ENCODE peak calls at places on chromosomes 1 and 21, in eight cellular contexts. H is heart right ventricle, R is esophagus squamous epithelium, C is cardiac fibroblast, F is MM.1S, S is LNCaP clone FGC, V is heart left ventricle, N is cardiac muscle cell. Z is an unnamed sample.

GRCh38 chr1:66265796-66266195 is 268.2 kb upstream of the SGIP1 start:
- DNase-seq in H (no peak), R (no peak), C (no peak), F (no peak), S (no peak), V (no peak), N (no peak), Z (no peak)

GRCh38 chr1:84077476-84078107 is 66.5 kb upstream of the PRKACB start:
- DNase-seq in H (peak; percentile 60), R (no peak), C (peak; percentile 80), F (peak; percentile 61), S (peak; percentile 23), V (peak; percentile 87), N (peak; percentile 84), Z (peak; percentile 60)

GRCh38 chr1:84759756-84760155 is 69.5 kb upstream of the SSX2IP start:
- DNase-seq in H (no peak), R (no peak), C (no peak), F (no peak), S (no peak), V (no peak), N (no peak), Z (no peak)

GRCh38 chr1:48356901-48357300 is 115.1 kb downstream of the SPATA6 start:
- DNase-seq in H (no peak), R (no peak), C (peak; percentile 12), F (no peak), S (no peak), V (no peak), N (peak; percentile 6), Z (no peak)

GRCh38 chr1:157960773-157961172 is 32.7 kb upstream of the KIRREL1 start:
- DNase-seq in H (no peak), R (no peak), C (no peak), F (no peak), S (no peak), V (no peak), N (no peak), Z (no peak)

GRCh38 chr1:232655041-232655745 is 25.3 kb upstream of the SIPA1L2 start:
- DNase-seq in H (no peak), R (no peak), C (no peak), F (peak; percentile 96), S (no peak), V (no peak), N (no peak), Z (no peak)

GRCh38 chr1:168613689-168614655 is 37.6 kb downstream of the XCL1 start:
- DNase-seq in H (peak; percentile 54), R (no peak), C (peak; percentile 30), F (no peak), S (no peak), V (peak; percentile 67), N (no peak), Z (no peak)

GRCh38 chr21:38660333-38661295 is 145.1 kb upstream of the ETS2 start:
- DNase-seq in H (peak; percentile 23), R (no peak), C (no peak), F (no peak), S (no peak), V (no peak), N (peak; percentile 11), Z (no peak)

GRCh38 chr1:204946640-204947039 is 76.0 kb downstream of the NFASC start:
- DNase-seq in H (no peak), R (no peak), C (no peak), F (no peak), S (no peak), V (no peak), N (no peak), Z (no peak)

GRCh38 chr1:54583307-54583686 is 35.3 kb downstream of the ACOT11 start:
- DNase-seq in H (no peak), R (no peak), C (no peak), F (no peak), S (no peak), V (no peak), N (no peak), Z (no peak)

GRCh38 chr1:228304766-228305395 is 97.0 kb downstream of the OBSCN start:
- DNase-seq in H (no peak), R (no peak), C (no peak), F (no peak), S (no peak), V (peak; percentile 33), N (no peak), Z (no peak)

GRCh38 chr21:43692949-43693348 is 26.0 kb upstream of the PDXK start:
- DNase-seq in H (no peak), R (no peak), C (no peak), F (no peak), S (no peak), V (no peak), N (no peak), Z (no peak)

GRCh38 chr1:119101563-119101962 is 38.9 kb downstream of the WARS2 start:
- DNase-seq in H (no peak), R (no peak), C (peak; percentile 93), F (no peak), S (peak; percentile 44), V (no peak), N (peak; percentile 97), Z (no peak)

GRCh38 chr1:85975770-85976386 is 180.7 kb downstream of the COL24A1 start:
- DNase-seq in H (no peak), R (no peak), C (no peak), F (no peak), S (no peak), V (no peak), N (no peak), Z (no peak)

GRCh38 chr21:41009398-41010177 is 158.4 kb upstream of the BACE2 start:
- DNase-seq in H (no peak), R (no peak), C (no peak), F (no peak), S (no peak), V (no peak), N (no peak), Z (no peak)

GRCh38 chr1:100565533-100565932 is 27.6 kb downstream of the GPR88 start:
- DNase-seq in H (no peak), R (no peak), C (no peak), F (no peak), S (no peak), V (no peak), N (no peak), Z (no peak)
- H3K4me3 ChIP-seq in H (no peak overlapping the region), R (no peak overlapping the region), C (no peak overlapping the region), F (no peak overlapping the region), S (no peak overlapping the region), V (no peak overlapping the region), N (no peak overlapping the region), Z (no peak overlapping the region)

GRCh38 chr1:9281071-9281827 is 11.4 kb upstream of the SPSB1 start:
- DNase-seq in H (no peak), R (no peak), C (peak; percentile 35), F (peak; percentile 85), S (no peak), V (peak; percentile 44), N (peak; percentile 52), Z (no peak)

GRCh38 chr1:9278585-9279153 is 14.0 kb upstream of the SPSB1 start:
- DNase-seq in H (no peak), R (no peak), C (no peak), F (no peak), S (no peak), V (peak; percentile 54), N (no peak), Z (no peak)

GRCh38 chr1:9281907-9282306 is 10.8 kb upstream of the SPSB1 start:
- DNase-seq in H (no peak), R (no peak), C (no peak), F (peak; percentile 63), S (no peak), V (peak; percentile 42), N (no peak), Z (no peak)

GRCh38 chr1:9279172-9279840 is 13.4 kb upstream of the SPSB1 start:
- DNase-seq in H (no peak), R (no peak), C (no peak), F (no peak), S (no peak), V (peak; percentile 54), N (no peak), Z (peak; percentile 94)

DNA sequence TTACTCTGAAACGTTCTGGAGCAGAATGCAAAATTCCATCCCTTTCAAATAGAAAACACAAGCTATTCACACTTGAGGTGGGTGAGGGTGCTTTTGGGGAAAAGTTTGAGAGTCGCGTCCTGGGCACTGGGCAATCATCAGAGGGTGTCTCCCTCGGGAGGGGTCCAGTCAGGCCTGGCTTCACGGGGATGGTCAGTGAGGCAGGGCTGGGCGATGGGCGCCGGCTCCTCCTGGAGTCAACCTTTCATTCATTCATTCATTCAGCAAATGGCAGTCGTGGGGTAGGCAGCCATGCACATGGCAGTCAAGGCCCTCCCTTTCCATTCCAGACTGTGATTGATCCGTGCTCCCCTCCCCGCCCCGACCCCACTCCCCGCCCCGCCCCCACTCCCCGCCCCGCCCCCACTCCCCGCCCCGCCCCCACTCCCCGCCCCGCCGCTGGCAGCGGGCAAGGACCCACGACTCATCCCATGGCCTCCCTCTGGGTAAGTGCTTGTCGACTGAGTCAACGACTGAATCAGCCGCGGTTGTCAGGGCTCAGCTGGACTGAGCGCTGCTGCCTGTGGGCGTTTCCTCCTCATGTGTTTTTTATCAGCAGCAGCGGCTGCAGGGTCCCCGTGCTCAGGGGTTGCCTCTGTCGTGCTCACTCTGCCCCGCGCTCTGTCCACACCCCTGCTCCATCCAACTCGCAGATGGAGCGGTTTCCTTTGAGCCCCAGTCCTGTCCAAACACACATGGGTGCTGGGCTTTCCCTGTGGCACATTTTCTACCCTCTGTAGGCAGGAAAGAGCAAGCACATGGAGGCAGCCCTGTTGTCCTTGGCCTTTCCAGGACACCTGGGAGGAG is 12.5 kb upstream of the SPSB1 start:
- DNase-seq in H (no peak), R (no peak), C (peak; percentile 87), F (no peak), S (no peak), V (peak; percentile 68), N (peak; percentile 83), Z (no peak)
- H3K4me3 ChIP-seq in H (no peak overlapping the region), R (no peak overlapping the region), C (no peak overlapping the region), F (no peak overlapping the region), S (no peak overlapping the region), V (no peak overlapping the region), N (no peak overlapping the region), Z (peak overlapping the region; percentile 51)

GRCh38 chr1:195238313-195238712 is 1369.9 kb downstream of the KCNT2 start:
- DNase-seq in H (no peak), R (no peak), C (no peak), F (no peak), S (no peak), V (peak; percentile 46), N (no peak), Z (no peak)
- H3K4me3 ChIP-seq in H (no peak overlapping the region), R (no peak overlapping the region), C (no peak overlapping the region), F (no peak overlapping the region), S (no peak overlapping the region), V (no peak overlapping the region), N (no peak overlapping the region), Z (no peak overlapping the region)

GRCh38 chr1:31701137-31701736 is 2.6 kb downstream of the COL16A1 start:
- DNase-seq in H (peak; percentile 89), R (no peak), C (peak; percentile 98), F (no peak), S (peak; percentile 18), V (peak; percentile 87), N (peak; percentile 99), Z (no peak)

GRCh38 chr1:31705080-31705866 is 1.5 kb upstream of the COL16A1 start:
- DNase-seq in H (peak; percentile 25), R (no peak), C (peak; percentile 62), F (peak; percentile 16), S (no peak), V (peak; percentile 77), N (peak; percentile 77), Z (peak; percentile 40)

GRCh38 chr1:31704261-31705079 is 653 bp upstream of the COL16A1 start:
- DNase-seq in H (no peak), R (no peak), C (peak; percentile 61), F (no peak), S (peak; percentile 93), V (peak; percentile 64), N (peak; percentile 72), Z (no peak)

GRCh38 chr1:31702836-31703404 is 897 bp downstream of the COL16A1 start:
- DNase-seq in H (no peak), R (no peak), C (no peak), F (no peak), S (no peak), V (no peak), N (no peak), Z (no peak)

GRCh38 chr1:31703431-31704260 is at the start of gene COL16A1:
- DNase-seq in H (peak; percentile 77), R (no peak), C (peak; percentile 68), F (no peak), S (no peak), V (peak; percentile 89), N (peak; percentile 81), Z (no peak)
- H3K4me3 ChIP-seq in H (peak within 1 kb of the TSS; percentile 38), R (peak within 1 kb of the TSS; percentile 60), C (peak within 1 kb of the TSS; percentile 54), F (no peak within 1 kb of the TSS), S (peak within 1 kb of the TSS; percentile 19), V (peak within 1 kb of the TSS; percentile 63), N (peak within 1 kb of the TSS; percentile 14), Z (no peak within 1 kb of the TSS)

Z was measured in Jurkat, Clone E6-1.